ENCODE peak calls at places on chromosomes 11 and 22, in seven cellular contexts. One of them, this sample, is unnamed.

GRCh38 chr11:123474994-123475393 is 44.9 kb downstream of the GRAMD1B start:
- DNase-seq in endothelial cell of umbilical vein: peak
- DNase-seq in esophagus muscularis mucosa: no peak
- DNase-seq in HFFc6: peak
- DNase-seq in OCI-LY7: no peak
- DNase-seq in glutamatergic neuron: no peak
- DNase-seq in fibroblast of lung: no peak
- DNase-seq in this sample: no peak

GRCh38 chr11:8315463-8315862 is 51.8 kb upstream of the LMO1 start:
- DNase-seq in endothelial cell of umbilical vein: no peak
- DNase-seq in fibroblast of lung: no peak
- DNase-seq in HFFc6: no peak
- DNase-seq in esophagus muscularis mucosa: no peak
- DNase-seq in OCI-LY7: no peak
- DNase-seq in glutamatergic neuron: no peak
- DNase-seq in this sample: no peak

GRCh38 chr11:68297812-68298658 is 14.4 kb upstream of the LRP5 start:
- DNase-seq in fibroblast of lung: peak
- DNase-seq in endothelial cell of umbilical vein: peak
- DNase-seq in HFFc6: peak
- DNase-seq in esophagus muscularis mucosa: peak
- DNase-seq in glutamatergic neuron: peak
- DNase-seq in OCI-LY7: peak
- DNase-seq in this sample: peak

GRCh38 chr11:9264381-9265210 is 554 bp downstream of the DENND5A start:
- DNase-seq in endothelial cell of umbilical vein: peak
- DNase-seq in glutamatergic neuron: peak
- DNase-seq in fibroblast of lung: peak
- DNase-seq in HFFc6: peak
- DNase-seq in OCI-LY7: no peak
- DNase-seq in esophagus muscularis mucosa: peak
- DNase-seq in this sample: peak

GRCh38 chr11:2929880-2930704 is 872 bp upstream of the PHLDA2 start:
- DNase-seq in glutamatergic neuron: peak
- DNase-seq in fibroblast of lung: peak
- DNase-seq in OCI-LY7: no peak
- DNase-seq in esophagus muscularis mucosa: no peak
- DNase-seq in HFFc6: peak
- DNase-seq in endothelial cell of umbilical vein: peak
- DNase-seq in this sample: no peak

GRCh38 chr22:29348956-29349355 is 33.5 kb upstream of the RASL10A start:
- DNase-seq in OCI-LY7: no peak
- DNase-seq in glutamatergic neuron: no peak
- DNase-seq in HFFc6: no peak
- DNase-seq in esophagus muscularis mucosa: no peak
- DNase-seq in fibroblast of lung: no peak
- DNase-seq in endothelial cell of umbilical vein: no peak
- DNase-seq in this sample: no peak

GRCh38 chr22:37661160-37661924 is 2.8 kb downstream of the PDXP start:
- DNase-seq in OCI-LY7: peak
- DNase-seq in esophagus muscularis mucosa: no peak
- DNase-seq in HFFc6: peak
- DNase-seq in fibroblast of lung: peak
- DNase-seq in endothelial cell of umbilical vein: no peak
- DNase-seq in glutamatergic neuron: peak
- DNase-seq in this sample: no peak

GRCh38 chr11:78386551-78386950 is 31.1 kb downstream of the GAB2 start:
- DNase-seq in endothelial cell of umbilical vein: no peak
- DNase-seq in fibroblast of lung: no peak
- DNase-seq in OCI-LY7: no peak
- DNase-seq in HFFc6: no peak
- DNase-seq in esophagus muscularis mucosa: no peak
- DNase-seq in glutamatergic neuron: no peak
- DNase-seq in this sample: no peak

GRCh38 chr11:27183672-27184457 is 143.2 kb downstream of the BBOX1 start:
- DNase-seq in glutamatergic neuron: peak
- DNase-seq in endothelial cell of umbilical vein: peak
- DNase-seq in esophagus muscularis mucosa: no peak
- DNase-seq in HFFc6: peak
- DNase-seq in fibroblast of lung: peak
- DNase-seq in OCI-LY7: peak
- DNase-seq in this sample: no peak

GRCh38 chr11:2293396-2294339 is 8.1 kb downstream of the C11orf21 start:
- DNase-seq in HFFc6: no peak
- DNase-seq in glutamatergic neuron: peak
- DNase-seq in fibroblast of lung: no peak
- DNase-seq in esophagus muscularis mucosa: no peak
- DNase-seq in endothelial cell of umbilical vein: no peak
- DNase-seq in OCI-LY7: no peak
- DNase-seq in this sample: no peak

GRCh38 chr22:39214383-39215069 is 30.3 kb downstream of the PDGFB start:
- DNase-seq in esophagus muscularis mucosa: no peak
- DNase-seq in glutamatergic neuron: no peak
- DNase-seq in fibroblast of lung: no peak
- DNase-seq in endothelial cell of umbilical vein: no peak
- DNase-seq in OCI-LY7: no peak
- DNase-seq in HFFc6: peak
- DNase-seq in this sample: no peak

GRCh38 chr11:13216019-13217006 is 61.3 kb upstream of the BMAL1 start:
- DNase-seq in HFFc6: peak
- DNase-seq in OCI-LY7: no peak
- DNase-seq in endothelial cell of umbilical vein: peak
- DNase-seq in glutamatergic neuron: no peak
- DNase-seq in esophagus muscularis mucosa: no peak
- DNase-seq in fibroblast of lung: peak
- DNase-seq in this sample: no peak

GRCh38 chr11:693415-693831 is 1.6 kb downstream of the DEAF1 start:
- DNase-seq in fibroblast of lung: peak
- DNase-seq in esophagus muscularis mucosa: no peak
- DNase-seq in HFFc6: no peak
- DNase-seq in endothelial cell of umbilical vein: peak
- DNase-seq in glutamatergic neuron: no peak
- DNase-seq in OCI-LY7: no peak
- DNase-seq in this sample: no peak

GRCh38 chr11:74472030-74472429 is 4.7 kb upstream of the KCNE3 start:
- DNase-seq in fibroblast of lung: no peak
- DNase-seq in HFFc6: no peak
- DNase-seq in OCI-LY7: no peak
- DNase-seq in glutamatergic neuron: no peak
- DNase-seq in endothelial cell of umbilical vein: no peak
- DNase-seq in esophagus muscularis mucosa: peak
- DNase-seq in this sample: no peak

GRCh38 chr11:122592641-122593040 is 62.9 kb upstream of the UBASH3B start:
- DNase-seq in endothelial cell of umbilical vein: no peak
- DNase-seq in glutamatergic neuron: no peak
- DNase-seq in fibroblast of lung: no peak
- DNase-seq in HFFc6: no peak
- DNase-seq in OCI-LY7: no peak
- DNase-seq in esophagus muscularis mucosa: no peak
- DNase-seq in this sample: no peak

GRCh38 chr11:63761870-63762661 is 6.5 kb downstream of the ZFTA start:
- DNase-seq in endothelial cell of umbilical vein: no peak
- DNase-seq in glutamatergic neuron: peak
- DNase-seq in esophagus muscularis mucosa: no peak
- DNase-seq in OCI-LY7: no peak
- DNase-seq in HFFc6: no peak
- DNase-seq in fibroblast of lung: peak
- DNase-seq in this sample: no peak

GRCh38 chr11:118338637-118339061 is 3.9 kb downstream of the CD3D start:
- DNase-seq in OCI-LY7: peak
- DNase-seq in HFFc6: no peak
- DNase-seq in glutamatergic neuron: no peak
- DNase-seq in esophagus muscularis mucosa: no peak
- DNase-seq in fibroblast of lung: no peak
- DNase-seq in endothelial cell of umbilical vein: no peak
- DNase-seq in this sample: no peak

GRCh38 chr22:18970180-18970947 is 34.3 kb upstream of the PRODH start:
- DNase-seq in HFFc6: no peak
- DNase-seq in glutamatergic neuron: peak
- DNase-seq in esophagus muscularis mucosa: no peak
- DNase-seq in fibroblast of lung: no peak
- DNase-seq in OCI-LY7: no peak
- DNase-seq in endothelial cell of umbilical vein: no peak
- DNase-seq in this sample: peak
- TF ChIP-seq CTCF in HFFc6: no peak
- TF ChIP-seq CTCF in glutamatergic neuron: peak
- TF ChIP-seq CTCF in esophagus muscularis mucosa: no peak
- TF ChIP-seq CTCF in fibroblast of lung: no peak
- TF ChIP-seq CTCF in OCI-LY7: no peak
- TF ChIP-seq CTCF in endothelial cell of umbilical vein: peak
- TF ChIP-seq CTCF in this sample: no peak

DNA sequence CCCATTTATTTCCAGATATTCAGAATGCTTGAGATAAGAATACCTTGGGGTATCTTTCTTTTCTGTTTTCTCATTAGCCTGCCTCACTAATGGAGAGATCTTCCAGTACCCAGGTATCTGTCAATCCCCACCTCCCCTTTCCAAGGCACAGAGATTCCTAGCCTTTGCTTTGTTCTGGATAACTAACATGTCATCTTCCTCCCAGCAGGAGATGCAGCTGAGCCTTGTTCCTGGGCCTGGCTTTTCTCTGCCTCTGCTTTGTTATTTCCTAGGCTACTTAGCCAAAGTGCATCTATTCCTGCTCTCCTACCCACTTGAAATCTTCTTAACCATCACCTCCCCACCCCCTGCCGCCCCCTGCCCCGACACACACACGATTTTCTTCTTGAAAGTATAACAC is 297.1 kb downstream of the NELL1 start:
- DNase-seq in glutamatergic neuron: no peak
- DNase-seq in esophagus muscularis mucosa: no peak
- DNase-seq in endothelial cell of umbilical vein: no peak
- DNase-seq in HFFc6: no peak
- DNase-seq in fibroblast of lung: no peak
- DNase-seq in OCI-LY7: no peak
- DNase-seq in this sample: no peak
- TF ChIP-seq CTCF in glutamatergic neuron: no peak
- TF ChIP-seq CTCF in esophagus muscularis mucosa: no peak
- TF ChIP-seq CTCF in endothelial cell of umbilical vein: no peak
- TF ChIP-seq CTCF in HFFc6: no peak
- TF ChIP-seq CTCF in fibroblast of lung: no peak
- TF ChIP-seq CTCF in OCI-LY7: no peak
- TF ChIP-seq CTCF in this sample: no peak

DNA sequence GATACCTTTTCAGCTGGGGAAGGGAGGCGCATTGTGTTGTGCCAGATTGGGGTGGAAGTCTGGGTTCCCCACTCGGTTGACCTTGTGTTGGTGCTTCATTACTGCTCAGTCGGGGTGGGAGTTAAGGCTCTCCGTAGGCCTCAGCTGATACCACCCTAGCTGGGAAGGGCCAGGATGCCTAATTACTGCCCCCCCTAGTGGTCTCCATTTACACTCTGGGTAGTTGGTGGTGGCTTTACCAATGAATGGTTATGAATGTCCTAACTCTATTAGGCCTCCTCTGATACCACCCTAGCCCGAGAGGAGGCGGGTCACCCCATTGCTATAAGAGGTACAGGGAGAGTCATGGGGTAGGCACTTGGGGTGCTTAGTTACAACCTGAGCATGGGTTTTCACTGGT is 27.5 kb upstream of the HIKESHI start:
- DNase-seq in glutamatergic neuron: no peak
- DNase-seq in HFFc6: no peak
- DNase-seq in endothelial cell of umbilical vein: no peak
- DNase-seq in esophagus muscularis mucosa: no peak
- DNase-seq in OCI-LY7: no peak
- DNase-seq in fibroblast of lung: no peak
- DNase-seq in this sample: no peak
- TF ChIP-seq CTCF in glutamatergic neuron: no peak
- TF ChIP-seq CTCF in HFFc6: peak
- TF ChIP-seq CTCF in endothelial cell of umbilical vein: no peak
- TF ChIP-seq CTCF in esophagus muscularis mucosa: no peak
- TF ChIP-seq CTCF in OCI-LY7: peak
- TF ChIP-seq CTCF in fibroblast of lung: peak
- TF ChIP-seq CTCF in this sample: no peak

DNA sequence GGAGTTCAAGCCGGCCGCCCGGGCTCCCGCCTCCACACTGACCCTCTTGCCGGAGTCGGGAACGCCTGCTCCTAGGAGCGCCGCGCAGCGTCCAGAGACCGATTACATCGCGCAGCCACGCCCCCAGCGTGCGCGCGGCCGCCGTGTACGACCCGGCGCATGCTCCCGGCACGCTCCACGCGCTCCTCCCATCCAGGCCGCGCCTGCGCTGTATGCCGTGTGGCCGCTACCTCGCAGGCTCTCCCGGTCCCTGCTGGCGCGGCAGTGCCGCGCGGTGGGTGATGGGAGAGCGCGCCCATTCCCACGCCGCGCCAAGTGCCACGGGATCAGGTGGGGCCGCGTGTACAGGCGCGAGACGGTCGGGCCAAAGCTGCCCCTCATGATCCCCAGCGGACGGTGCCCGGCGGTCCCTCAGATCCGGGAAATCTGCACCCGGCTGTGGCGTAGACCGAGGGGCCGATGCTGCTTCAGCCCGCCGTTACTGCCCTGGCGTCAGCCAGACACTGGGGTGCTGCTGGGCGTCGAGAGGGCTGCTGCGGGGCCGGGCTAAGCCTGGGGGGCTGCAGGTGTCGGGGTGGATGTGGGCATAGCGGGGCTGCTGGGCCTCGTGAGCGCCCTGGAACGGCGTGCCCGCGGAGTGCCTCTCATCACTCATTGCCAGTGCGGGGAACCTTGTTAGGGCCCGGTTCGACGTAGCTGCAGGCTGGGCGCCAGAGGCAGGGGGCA is at the start of the genes GNB1L and RTL10:
- DNase-seq in OCI-LY7: peak
- DNase-seq in HFFc6: peak
- DNase-seq in esophagus muscularis mucosa: peak
- DNase-seq in endothelial cell of umbilical vein: peak
- DNase-seq in fibroblast of lung: peak
- DNase-seq in glutamatergic neuron: peak
- DNase-seq in this sample: peak
- TF ChIP-seq CTCF in OCI-LY7: peak
- TF ChIP-seq CTCF in HFFc6: no peak
- TF ChIP-seq CTCF in esophagus muscularis mucosa: no peak
- TF ChIP-seq CTCF in endothelial cell of umbilical vein: no peak
- TF ChIP-seq CTCF in fibroblast of lung: peak
- TF ChIP-seq CTCF in glutamatergic neuron: no peak
- TF ChIP-seq CTCF in this sample: no peak

DNA sequence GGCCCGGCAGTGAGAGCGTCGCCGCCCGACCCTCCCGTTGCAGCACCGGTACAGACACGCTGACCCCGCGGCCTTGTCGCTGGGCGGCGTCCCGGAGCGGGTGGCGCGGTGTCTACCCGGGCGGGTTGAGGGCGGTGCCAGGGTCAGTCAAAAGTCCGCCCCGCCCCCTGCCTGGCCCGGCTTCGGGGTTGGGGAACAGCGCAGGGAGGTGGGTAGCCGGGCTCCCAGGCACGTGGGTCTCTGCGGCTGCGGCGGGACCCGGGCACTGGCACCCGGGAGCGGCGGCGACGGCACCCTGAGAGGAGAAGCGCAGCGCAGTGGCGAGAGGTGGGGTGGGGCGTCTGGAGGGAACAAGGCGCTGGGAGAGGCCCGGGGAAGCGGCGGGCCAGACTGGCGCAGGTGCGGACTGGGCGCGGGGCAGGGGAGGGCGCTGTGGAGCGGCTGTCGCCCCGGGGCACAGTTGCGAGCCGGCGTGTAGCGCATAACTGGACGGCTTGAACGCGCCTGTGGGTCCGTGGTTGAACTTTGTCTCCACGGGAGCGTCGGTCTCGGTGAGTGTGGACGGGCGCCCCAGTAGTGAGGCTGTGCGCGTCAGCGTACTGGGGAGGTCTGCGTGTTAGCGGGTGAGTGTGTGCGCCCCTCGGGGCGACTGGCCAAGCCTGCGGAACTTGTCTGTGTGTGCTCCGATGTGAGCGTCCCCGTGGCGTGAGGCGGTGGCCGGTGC is at the start of gene P2RY2:
- DNase-seq in esophagus muscularis mucosa: no peak
- DNase-seq in glutamatergic neuron: peak
- DNase-seq in fibroblast of lung: no peak
- DNase-seq in endothelial cell of umbilical vein: peak
- DNase-seq in OCI-LY7: no peak
- DNase-seq in HFFc6: no peak
- DNase-seq in this sample: peak
- TF ChIP-seq CTCF in esophagus muscularis mucosa: peak
- TF ChIP-seq CTCF in glutamatergic neuron: peak
- TF ChIP-seq CTCF in fibroblast of lung: peak
- TF ChIP-seq CTCF in endothelial cell of umbilical vein: peak
- TF ChIP-seq CTCF in OCI-LY7: peak
- TF ChIP-seq CTCF in HFFc6: peak
- TF ChIP-seq CTCF in this sample: no peak